ENCODE peak calls at places on chromosome 22, in nine cellular contexts. I is kidney tubule cell; A is 8988T; Y is kidney glomerular epithelial cell; Q is GM12865; S is stimulated activated naive CD4-positive, alpha-beta T cell; L is NCI-H1092; N is naive thymus-derived CD8-positive, alpha-beta T cell; P is hippocampal formation. B is an unnamed sample.
A peak's percentile ranks its signal among the peaks of the same experiment; 100 is the strongest.

GRCh38 chr22:36028646-36029405 is at the start of gene RBFOX2:
- DNase-seq in N (peak; percentile 36), P (peak; percentile 94), Y (peak; percentile 98), I (peak; percentile 97), S (peak; percentile 40), L (peak; percentile 94), Q (peak; percentile 88), A (peak; percentile 80), B (peak; percentile 82)

GRCh38 chr22:29344137-29344536 is 28.6 kb upstream of the RASL10A start:
- DNase-seq in P (no peak), I (peak; percentile 96), L (peak; percentile 77), A (peak; percentile 79), Y (peak; percentile 96), Q (no peak), S (no peak), N (no peak), B (peak; percentile 89)

GRCh38 chr22:27895600-27895999 is 23.5 kb downstream of the PITPNB start:
- DNase-seq in P (no peak), Q (peak; percentile 87), N (no peak), A (no peak), I (peak; percentile 50), S (no peak), Y (peak; percentile 46), L (no peak), B (no peak)

GRCh38 chr22:45328822-45329535 is 19.2 kb downstream of the FAM118A start:
- DNase-seq in I (no peak), N (no peak), L (no peak), P (no peak), S (no peak), A (no peak), Q (no peak), Y (no peak), B (no peak)

GRCh38 chr22:49523374-49524008 is 304.2 kb downstream of the BRD1 start:
- DNase-seq in P (no peak), A (no peak), Q (no peak), Y (no peak), I (no peak), L (no peak), N (no peak), S (no peak), B (no peak)

GRCh38 chr22:45452565-45453449 is 39.3 kb downstream of the RIBC2 start:
- DNase-seq in N (no peak), A (no peak), P (no peak), Q (no peak), L (no peak), I (no peak), Y (no peak), S (no peak), B (no peak)

GRCh38 chr22:23789121-23789520 is 2.4 kb downstream of the SMARCB1 start:
- DNase-seq in I (no peak), Y (no peak), N (no peak), L (no peak), A (no peak), P (no peak), Q (no peak), S (no peak), B (no peak)

GRCh38 chr22:48528221-48528915 is 1299.3 kb downstream of the BRD1 start:
- DNase-seq in Q (no peak), N (no peak), Y (no peak), S (no peak), P (no peak), L (no peak), A (no peak), I (no peak), B (no peak)

GRCh38 chr22:27801616-27802388 is at the start of gene MN1:
- DNase-seq in L (no peak), S (peak; percentile 63), Y (peak; percentile 42), N (peak; percentile 33), P (peak; percentile 58), I (peak; percentile 35), Q (peak; percentile 18), A (peak; percentile 81), B (peak; percentile 29)

GRCh38 chr22:49099496-49100124 is 728.1 kb downstream of the BRD1 start:
- DNase-seq in Q (no peak), Y (no peak), I (peak; percentile 13), N (no peak), P (no peak), S (no peak), A (no peak), L (no peak), B (no peak)

GRCh38 chr22:44026630-44027511 is 2.8 kb downstream of the PARVB start:
- DNase-seq in I (no peak), L (no peak), N (peak; percentile 62), A (no peak), P (no peak), S (peak; percentile 9), Y (no peak), Q (peak; percentile 96), B (no peak)

GRCh38 chr22:40791241-40791640 is 27.9 kb downstream of the SLC25A17 start:
- DNase-seq in Q (no peak), A (no peak), P (no peak), S (no peak), Y (no peak), I (no peak), N (no peak), L (no peak), B (no peak)

GRCh38 chr22:17968126-17968525 is 56.2 kb downstream of the MICAL3 start:
- DNase-seq in N (no peak), S (no peak), P (no peak), A (no peak), I (no peak), L (no peak), Y (no peak), Q (no peak), B (no peak)

GRCh38 chr22:49087163-49087562 is 740.5 kb downstream of the BRD1 start:
- DNase-seq in L (no peak), I (no peak), N (no peak), Q (no peak), S (no peak), Y (no peak), P (no peak), A (no peak), B (no peak)

GRCh38 chr22:37267128-37267587 is 15.2 kb upstream of the CYTH4 start:
- DNase-seq in I (peak; percentile 32), Q (peak; percentile 72), P (no peak), Y (peak; percentile 12), A (no peak), S (peak; percentile 72), L (peak; percentile 28), N (peak; percentile 68), B (no peak)

GRCh38 chr22:26360169-26360885 is 68.7 kb upstream of the ASPHD2 start:
- DNase-seq in S (peak; percentile 46), I (peak; percentile 72), A (no peak), Y (peak; percentile 56), P (peak; percentile 41), Q (peak; percentile 76), L (peak; percentile 55), N (peak; percentile 53), B (peak; percentile 68)

GRCh38 chr22:38006906-38007305 is 22.6 kb upstream of the SOX10 start:
- DNase-seq in N (no peak), Q (no peak), Y (no peak), L (no peak), P (no peak), I (no peak), A (no peak), S (no peak), B (no peak)

GRCh38 chr22:41919357-41920224 is 4.7 kb upstream of the SHISA8 start:
- DNase-seq in S (peak; percentile 26), L (no peak), I (peak; percentile 40), Q (peak; percentile 93), A (no peak), N (peak; percentile 53), Y (no peak), P (no peak), B (no peak)

GRCh38 chr22:32619614-32620426 is 145.2 kb downstream of the FBXO7 start:
- DNase-seq in A (no peak), Q (no peak), S (no peak), P (no peak), I (peak; percentile 89), Y (peak; percentile 44), N (no peak), L (no peak), B (no peak)

GRCh38 chr22:31449521-31449920 is 40.1 kb downstream of the EIF4ENIF1 start:
- DNase-seq in N (no peak), P (no peak), L (no peak), S (no peak), Y (no peak), I (no peak), A (no peak), Q (no peak), B (no peak)

GRCh38 chr22:41762980-41763779 is 37.3 kb upstream of the CCDC134 start:
- DNase-seq in A (no peak), N (peak; percentile 12), Q (peak; percentile 84), S (peak; percentile 4), Y (no peak), L (no peak), I (no peak), P (no peak), B (peak; percentile 87)

GRCh38 chr22:34333285-34333684 is 413.0 kb upstream of the LARGE1 start:
- DNase-seq in Q (no peak), A (no peak), L (no peak), P (no peak), N (no peak), S (no peak), I (no peak), Y (no peak), B (no peak)

GRCh38 chr22:46660604-46661201 is 40.5 kb downstream of the GRAMD4 start:
- DNase-seq in L (no peak), A (no peak), S (no peak), N (no peak), Q (no peak), P (no peak), I (peak; percentile 15), Y (no peak), B (no peak)

B was measured in bronchial epithelial cell.